ENCODE peak calls at places on chromosomes 6 and 20, in seven cellular contexts. K is NCI-H1436; W is left ventricle myocardium inferior; G is amygdala; H is stimulated activated CD8-positive, alpha-beta memory T cell treated with anti-CD3 and anti-CD28 coated beads, Interleukin-7, amount 100 ng/mL, for 4 hours; F is activated naive CD8-positive, alpha-beta T cell treated with anti-CD3 and anti-CD28 coated beads for 36 hours; A is uterus. Q is an unnamed sample.

GRCh38 chr6:44989391-44989790 is 338.7 kb upstream of the RUNX2 start:
- DNase-seq in K (no peak), W (no peak), G (no peak), H (no peak), F (no peak), A (no peak), Q (no peak)

GRCh38 chr6:68876792-68877493 is 241.9 kb downstream of the ADGRB3 start:
- DNase-seq in K (peak), W (no peak), G (no peak), H (no peak), F (no peak), A (no peak), Q (no peak)

GRCh38 chr6:170108890-170109587 is 181.8 kb downstream of the DLL1 start:
- DNase-seq in K (no peak), W (peak), G (no peak), H (no peak), F (no peak), A (no peak), Q (no peak)

GRCh38 chr6:74447013-74447412 is 751.0 kb downstream of the CD109 start:
- DNase-seq in K (no peak), W (no peak), G (no peak), H (no peak), F (no peak), A (no peak), Q (no peak)

GRCh38 chr6:71181565-71181964 is 107.0 kb upstream of the OGFRL1 start:
- DNase-seq in K (no peak), W (no peak), G (no peak), H (no peak), F (no peak), A (no peak), Q (no peak)

GRCh38 chr20:51494241-51495110 is 48.0 kb downstream of the NFATC2 start:
- DNase-seq in K (no peak), W (no peak), G (no peak), H (no peak), F (peak), A (peak), Q (no peak)

GRCh38 chr6:94636780-94637385 is 940.5 kb upstream of the MANEA start:
- DNase-seq in K (no peak), W (no peak), G (no peak), H (no peak), F (no peak), A (no peak), Q (no peak)

GRCh38 chr20:10129749-10130148 is 88.9 kb upstream of the SNAP25 start:
- DNase-seq in K (no peak), W (no peak), G (no peak), H (no peak), F (no peak), A (no peak), Q (no peak)

GRCh38 chr6:31888281-31889258 is 8.9 kb downstream of the EHMT2 start:
- DNase-seq in K (no peak), W (peak), G (no peak), H (no peak), F (peak), A (no peak), Q (no peak)

GRCh38 chr6:158043586-158044524 is 62.2 kb downstream of the SYNJ2 start:
- DNase-seq in K (no peak), W (peak), G (no peak), H (no peak), F (no peak), A (no peak), Q (no peak)

GRCh38 chr6:146546440-146546839 is 2.8 kb downstream of the RAB32 start:
- DNase-seq in K (no peak), W (no peak), G (no peak), H (no peak), F (no peak), A (peak), Q (no peak)

GRCh38 chr6:5457036-5457435 is 195.7 kb downstream of the FARS2 start:
- DNase-seq in K (no peak), W (no peak), G (peak), H (no peak), F (no peak), A (no peak), Q (no peak)

GRCh38 chr6:53056273-53056672 is 8.9 kb upstream of the FBXO9 start:
- DNase-seq in K (no peak), W (no peak), G (no peak), H (no peak), F (no peak), A (no peak), Q (no peak)

GRCh38 chr6:82436740-82437139 is 73.1 kb downstream of the TPBG start:
- DNase-seq in K (no peak), W (no peak), G (no peak), H (no peak), F (no peak), A (no peak), Q (no peak)

GRCh38 chr6:64553414-64553813 is 917.8 kb downstream of the PHF3 start:
- DNase-seq in K (peak), W (no peak), G (no peak), H (no peak), F (no peak), A (no peak), Q (no peak)

GRCh38 chr6:12545837-12546658 is 170.5 kb upstream of the PHACTR1 start:
- DNase-seq in K (no peak), W (no peak), G (no peak), H (no peak), F (no peak), A (no peak), Q (no peak)

GRCh38 chr6:63671098-63671754 is 35.6 kb downstream of the PHF3 start:
- DNase-seq in K (no peak), W (no peak), G (no peak), H (no peak), F (no peak), A (no peak), Q (no peak)

GRCh38 chr20:47561175-47561574 is 59.5 kb downstream of the NCOA3 start:
- DNase-seq in K (no peak), W (no peak), G (no peak), H (no peak), F (no peak), A (no peak), Q (no peak)

GRCh38 chr20:56522311-56522710 is 2.2 kb upstream of the FAM209A start:
- DNase-seq in K (no peak), W (no peak), G (no peak), H (no peak), F (no peak), A (no peak), Q (no peak)

GRCh38 chr6:34381086-34381485 is 11.4 kb downstream of the NUDT3 start:
- DNase-seq in K (no peak), W (no peak), G (no peak), H (no peak), F (no peak), A (no peak), Q (no peak)

GRCh38 chr6:37757381-37757780 is 59.7 kb upstream of the MDGA1 start:
- DNase-seq in K (no peak), W (no peak), G (no peak), H (no peak), F (no peak), A (no peak), Q (no peak)

GRCh38 chr6:113258771-113259170 is 598.4 kb upstream of the MARCKS start:
- DNase-seq in K (no peak), W (no peak), G (no peak), H (no peak), F (no peak), A (no peak), Q (no peak)

GRCh38 chr20:63896136-63896890 is 1.4 kb downstream of the DNAJC5 start:
- DNase-seq in K (no peak), W (peak), G (no peak), H (no peak), F (peak), A (no peak), Q (peak)

GRCh38 chr6:1390805-1391511 is 1.6 kb downstream of the FOXF2 start:
- DNase-seq in K (no peak), W (no peak), G (no peak), H (no peak), F (no peak), A (no peak), Q (no peak)

GRCh38 chr6:42745083-42745637 is 743 bp downstream of the TBCC start:
- DNase-seq in K (no peak), W (no peak), G (peak), H (no peak), F (peak), A (peak), Q (no peak)

GRCh38 chr6:145310116-145310515 is 425.2 kb downstream of the EPM2A start:
- DNase-seq in K (no peak), W (no peak), G (no peak), H (no peak), F (no peak), A (no peak), Q (no peak)

GRCh38 chr6:161271343-161272019 is 2.4 kb downstream of the AGPAT4 start:
- DNase-seq in K (no peak), W (no peak), G (peak), H (no peak), F (no peak), A (no peak), Q (no peak)

GRCh38 chr6:22954749-22955385 is 385.5 kb downstream of the HDGFL1 start:
- DNase-seq in K (no peak), W (no peak), G (no peak), H (no peak), F (no peak), A (no peak), Q (no peak)

GRCh38 chr6:129497591-129498555 is 212.1 kb downstream of the ARHGAP18 start:
- DNase-seq in K (no peak), W (no peak), G (no peak), H (no peak), F (no peak), A (no peak), Q (no peak)

Q was measured in NCI-H2107.